ENCODE peak calls at places on chromosome 20, in seven cellular contexts. One of them, this sample, is unnamed.

GRCh38 chr20:46371656-46372055 is 34.8 kb downstream of the ELMO2 start:
- DNase-seq in osteoblast: peak; percentile 69
- DNase-seq in PC-3: no peak
- DNase-seq in CD4-positive, CD25-positive, alpha-beta regulatory T cell: no peak
- DNase-seq in fibroblast of pulmonary artery: no peak
- DNase-seq in body of pancreas: no peak
- DNase-seq in CD8-positive, alpha-beta memory T cell: no peak
- DNase-seq in this sample: no peak

GRCh38 chr20:16243470-16243869 is 329.8 kb downstream of the KIF16B start:
- DNase-seq in osteoblast: no peak
- DNase-seq in PC-3: no peak
- DNase-seq in CD4-positive, CD25-positive, alpha-beta regulatory T cell: no peak
- DNase-seq in fibroblast of pulmonary artery: no peak
- DNase-seq in body of pancreas: no peak
- DNase-seq in CD8-positive, alpha-beta memory T cell: no peak
- DNase-seq in this sample: no peak

GRCh38 chr20:57330998-57331397 is 1.4 kb downstream of the SPO11 start:
- DNase-seq in osteoblast: no peak
- DNase-seq in PC-3: no peak
- DNase-seq in CD4-positive, CD25-positive, alpha-beta regulatory T cell: no peak
- DNase-seq in fibroblast of pulmonary artery: peak; percentile 15
- DNase-seq in body of pancreas: no peak
- DNase-seq in CD8-positive, alpha-beta memory T cell: no peak
- DNase-seq in this sample: no peak

GRCh38 chr20:20085812-20086211 is 33.5 kb downstream of the CFAP61 start:
- DNase-seq in osteoblast: no peak
- DNase-seq in PC-3: no peak
- DNase-seq in CD4-positive, CD25-positive, alpha-beta regulatory T cell: no peak
- DNase-seq in fibroblast of pulmonary artery: no peak
- DNase-seq in body of pancreas: no peak
- DNase-seq in CD8-positive, alpha-beta memory T cell: no peak
- DNase-seq in this sample: no peak

GRCh38 chr20:51091564-51092195 is 68.8 kb upstream of the KCNG1 start:
- DNase-seq in osteoblast: no peak
- DNase-seq in PC-3: no peak
- DNase-seq in CD4-positive, CD25-positive, alpha-beta regulatory T cell: no peak
- DNase-seq in fibroblast of pulmonary artery: no peak
- DNase-seq in body of pancreas: no peak
- DNase-seq in CD8-positive, alpha-beta memory T cell: no peak
- DNase-seq in this sample: no peak

GRCh38 chr20:13180986-13181889 is 39.8 kb upstream of the ISM1 start:
- DNase-seq in osteoblast: no peak
- DNase-seq in PC-3: no peak
- DNase-seq in CD4-positive, CD25-positive, alpha-beta regulatory T cell: no peak
- DNase-seq in fibroblast of pulmonary artery: no peak
- DNase-seq in body of pancreas: no peak
- DNase-seq in CD8-positive, alpha-beta memory T cell: no peak
- DNase-seq in this sample: no peak

GRCh38 chr20:20373046-20373706 is 5.3 kb downstream of the INSM1 start:
- DNase-seq in osteoblast: peak; percentile 87
- DNase-seq in PC-3: peak; percentile 16
- DNase-seq in CD4-positive, CD25-positive, alpha-beta regulatory T cell: no peak
- DNase-seq in fibroblast of pulmonary artery: peak; percentile 12
- DNase-seq in body of pancreas: no peak
- DNase-seq in CD8-positive, alpha-beta memory T cell: no peak
- DNase-seq in this sample: no peak

GRCh38 chr20:50694379-50695143 is 3.2 kb upstream of the RIPOR3 start:
- DNase-seq in osteoblast: no peak
- DNase-seq in PC-3: peak; percentile 66
- DNase-seq in CD4-positive, CD25-positive, alpha-beta regulatory T cell: no peak
- DNase-seq in fibroblast of pulmonary artery: no peak
- DNase-seq in body of pancreas: no peak
- DNase-seq in CD8-positive, alpha-beta memory T cell: no peak
- DNase-seq in this sample: no peak

GRCh38 chr20:50193169-50193850 is 2.7 kb downstream of the CEBPB start:
- DNase-seq in osteoblast: peak; percentile 92
- DNase-seq in PC-3: peak; percentile 31
- DNase-seq in CD4-positive, CD25-positive, alpha-beta regulatory T cell: no peak
- DNase-seq in fibroblast of pulmonary artery: peak; percentile 48
- DNase-seq in body of pancreas: peak; percentile 59
- DNase-seq in CD8-positive, alpha-beta memory T cell: no peak
- DNase-seq in this sample: no peak

GRCh38 chr20:41424025-41424424 is 57.4 kb upstream of the EMILIN3 start:
- DNase-seq in osteoblast: no peak
- DNase-seq in PC-3: no peak
- DNase-seq in CD4-positive, CD25-positive, alpha-beta regulatory T cell: no peak
- DNase-seq in fibroblast of pulmonary artery: no peak
- DNase-seq in body of pancreas: no peak
- DNase-seq in CD8-positive, alpha-beta memory T cell: no peak
- DNase-seq in this sample: no peak

GRCh38 chr20:58693226-58694006 is 816 bp downstream of the NPEPL1 start:
- DNase-seq in osteoblast: peak; percentile 85
- DNase-seq in PC-3: peak; percentile 29
- DNase-seq in CD4-positive, CD25-positive, alpha-beta regulatory T cell: no peak
- DNase-seq in fibroblast of pulmonary artery: no peak
- DNase-seq in body of pancreas: peak; percentile 57
- DNase-seq in CD8-positive, alpha-beta memory T cell: peak; percentile 12
- DNase-seq in this sample: no peak

GRCh38 chr20:12030470-12030869 is 112.8 kb downstream of the BTBD3 start:
- DNase-seq in osteoblast: no peak
- DNase-seq in PC-3: no peak
- DNase-seq in CD4-positive, CD25-positive, alpha-beta regulatory T cell: no peak
- DNase-seq in fibroblast of pulmonary artery: no peak
- DNase-seq in body of pancreas: peak; percentile 16
- DNase-seq in CD8-positive, alpha-beta memory T cell: no peak
- DNase-seq in this sample: no peak

GRCh38 chr20:17725094-17725835 is 25.5 kb downstream of the BANF2 start:
- DNase-seq in osteoblast: no peak
- DNase-seq in PC-3: no peak
- DNase-seq in CD4-positive, CD25-positive, alpha-beta regulatory T cell: no peak
- DNase-seq in fibroblast of pulmonary artery: no peak
- DNase-seq in body of pancreas: peak; percentile 81
- DNase-seq in CD8-positive, alpha-beta memory T cell: no peak
- DNase-seq in this sample: no peak

DNA sequence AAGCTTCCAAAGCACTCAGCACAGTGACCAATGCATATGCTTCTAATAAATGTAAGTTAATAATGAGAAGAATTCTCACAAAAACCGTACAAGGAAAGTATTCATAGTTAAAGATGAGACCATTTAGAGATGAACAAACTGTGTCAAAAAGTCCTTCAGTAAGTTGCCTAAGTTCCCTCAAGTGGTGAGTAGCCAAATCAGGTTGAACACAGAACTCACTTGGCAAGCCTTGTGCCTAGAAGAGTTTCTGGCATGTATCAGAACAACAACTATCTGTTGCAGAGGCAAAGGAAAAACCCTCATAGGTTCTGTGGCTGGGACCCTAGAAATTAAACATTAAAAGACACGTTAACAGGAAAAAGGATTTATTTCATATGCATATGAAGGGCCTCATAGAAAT is 129.6 kb upstream of the DOK5 start:
- DNase-seq in osteoblast: peak; percentile 54
- DNase-seq in PC-3: no peak
- DNase-seq in CD4-positive, CD25-positive, alpha-beta regulatory T cell: no peak
- DNase-seq in fibroblast of pulmonary artery: peak; percentile 20
- DNase-seq in body of pancreas: no peak
- DNase-seq in CD8-positive, alpha-beta memory T cell: no peak
- DNase-seq in this sample: no peak
- H3K4me3 ChIP-seq in osteoblast: no peak overlapping the region
- H3K4me3 ChIP-seq in PC-3: no peak overlapping the region
- H3K4me3 ChIP-seq in CD4-positive, CD25-positive, alpha-beta regulatory T cell: no peak overlapping the region
- H3K4me3 ChIP-seq in fibroblast of pulmonary artery: no peak overlapping the region
- H3K4me3 ChIP-seq in body of pancreas: no peak overlapping the region
- H3K4me3 ChIP-seq in CD8-positive, alpha-beta memory T cell: no peak overlapping the region
- H3K4me3 ChIP-seq in this sample: no peak overlapping the region

GRCh38 chr20:31705191-31705590 is 17.5 kb downstream of the BCL2L1 start:
- DNase-seq in osteoblast: no peak
- DNase-seq in PC-3: no peak
- DNase-seq in CD4-positive, CD25-positive, alpha-beta regulatory T cell: no peak
- DNase-seq in fibroblast of pulmonary artery: no peak
- DNase-seq in body of pancreas: no peak
- DNase-seq in CD8-positive, alpha-beta memory T cell: no peak
- DNase-seq in this sample: no peak

GRCh38 chr20:31707994-31708744 is 14.5 kb downstream of the BCL2L1 start:
- DNase-seq in osteoblast: no peak
- DNase-seq in PC-3: peak; percentile 38
- DNase-seq in CD4-positive, CD25-positive, alpha-beta regulatory T cell: no peak
- DNase-seq in fibroblast of pulmonary artery: no peak
- DNase-seq in body of pancreas: peak; percentile 89
- DNase-seq in CD8-positive, alpha-beta memory T cell: no peak
- DNase-seq in this sample: no peak

GRCh38 chr20:31705598-31706597 is 16.8 kb downstream of the BCL2L1 start:
- DNase-seq in osteoblast: no peak
- DNase-seq in PC-3: peak; percentile 32
- DNase-seq in CD4-positive, CD25-positive, alpha-beta regulatory T cell: no peak
- DNase-seq in fibroblast of pulmonary artery: no peak
- DNase-seq in body of pancreas: no peak
- DNase-seq in CD8-positive, alpha-beta memory T cell: no peak
- DNase-seq in this sample: no peak

GRCh38 chr20:31707258-31707615 is 15.4 kb downstream of the BCL2L1 start:
- DNase-seq in osteoblast: no peak
- DNase-seq in PC-3: no peak
- DNase-seq in CD4-positive, CD25-positive, alpha-beta regulatory T cell: no peak
- DNase-seq in fibroblast of pulmonary artery: no peak
- DNase-seq in body of pancreas: no peak
- DNase-seq in CD8-positive, alpha-beta memory T cell: no peak
- DNase-seq in this sample: no peak

DNA sequence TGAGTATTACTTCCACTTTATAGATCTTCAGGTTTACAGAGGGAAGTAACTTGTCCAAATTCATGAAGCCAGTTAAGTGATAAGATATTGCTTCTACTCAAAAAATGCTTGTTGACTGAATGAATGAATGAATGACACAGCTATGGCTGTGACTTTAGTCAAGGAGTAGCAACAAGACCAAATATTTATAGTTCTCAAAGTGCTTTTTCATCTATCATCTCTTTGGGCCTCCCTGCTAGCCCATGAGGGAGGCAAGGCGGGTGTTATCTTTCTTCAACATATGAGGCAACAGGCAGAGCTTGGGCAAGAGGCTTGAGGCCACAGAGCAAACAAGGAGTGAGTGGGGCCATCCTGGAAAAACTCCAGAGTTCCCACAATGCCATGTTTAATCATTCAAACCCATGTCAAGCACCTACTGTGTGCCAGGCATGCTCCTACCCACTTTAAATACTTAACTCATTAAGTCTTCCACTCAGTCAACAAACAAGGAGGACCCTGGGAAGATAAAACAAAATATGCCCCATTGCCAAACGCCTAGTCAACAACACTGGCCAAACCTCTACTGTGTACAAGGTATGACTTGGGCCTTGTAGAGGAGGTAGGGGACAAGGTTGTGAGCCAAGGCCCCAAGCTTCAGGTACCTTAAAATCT is 15.9 kb downstream of the BCL2L1 start:
- DNase-seq in osteoblast: peak; percentile 68
- DNase-seq in PC-3: peak; percentile 14
- DNase-seq in CD4-positive, CD25-positive, alpha-beta regulatory T cell: no peak
- DNase-seq in fibroblast of pulmonary artery: peak; percentile 54
- DNase-seq in body of pancreas: no peak
- DNase-seq in CD8-positive, alpha-beta memory T cell: no peak
- DNase-seq in this sample: no peak
- H3K4me3 ChIP-seq in osteoblast: no peak overlapping the region
- H3K4me3 ChIP-seq in PC-3: no peak overlapping the region
- H3K4me3 ChIP-seq in CD4-positive, CD25-positive, alpha-beta regulatory T cell: no peak overlapping the region
- H3K4me3 ChIP-seq in fibroblast of pulmonary artery: no peak overlapping the region
- H3K4me3 ChIP-seq in body of pancreas: no peak overlapping the region
- H3K4me3 ChIP-seq in CD8-positive, alpha-beta memory T cell: no peak overlapping the region
- H3K4me3 ChIP-seq in this sample: no peak overlapping the region

DNA sequence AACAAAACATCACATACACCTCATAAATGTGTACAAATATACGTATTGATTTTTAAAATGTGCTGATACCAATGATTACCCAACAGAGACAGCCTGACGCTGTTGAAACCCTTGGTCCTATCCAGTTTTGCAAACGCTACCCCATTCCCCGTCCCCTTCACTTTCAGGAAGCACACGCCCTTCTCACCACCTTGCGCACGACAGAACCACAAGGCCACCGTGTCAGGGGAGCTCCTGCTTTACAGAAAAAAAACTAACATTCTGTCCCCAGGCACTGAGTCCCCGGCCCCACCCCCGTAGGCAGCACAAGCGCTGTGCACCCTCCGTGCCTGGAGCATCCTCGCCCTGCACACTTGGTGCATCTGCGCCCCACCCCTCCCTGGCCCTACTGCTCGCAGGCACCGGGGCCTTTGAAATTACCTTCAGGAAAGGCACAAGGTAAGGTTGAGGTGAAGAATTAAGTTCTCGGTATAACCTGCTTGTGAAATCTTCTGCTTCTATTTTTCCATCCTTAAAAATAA is 58.5 kb downstream of the TAF4 start:
- DNase-seq in osteoblast: no peak
- DNase-seq in PC-3: no peak
- DNase-seq in CD4-positive, CD25-positive, alpha-beta regulatory T cell: no peak
- DNase-seq in fibroblast of pulmonary artery: no peak
- DNase-seq in body of pancreas: no peak
- DNase-seq in CD8-positive, alpha-beta memory T cell: no peak
- DNase-seq in this sample: no peak
- H3K4me3 ChIP-seq in osteoblast: no peak overlapping the region
- H3K4me3 ChIP-seq in PC-3: no peak overlapping the region
- H3K4me3 ChIP-seq in CD4-positive, CD25-positive, alpha-beta regulatory T cell: no peak overlapping the region
- H3K4me3 ChIP-seq in fibroblast of pulmonary artery: no peak overlapping the region
- H3K4me3 ChIP-seq in body of pancreas: no peak overlapping the region
- H3K4me3 ChIP-seq in CD8-positive, alpha-beta memory T cell: no peak overlapping the region
- H3K4me3 ChIP-seq in this sample: no peak overlapping the region

GRCh38 chr20:36688630-36689029 is 42.6 kb upstream of the SLA2 start:
- DNase-seq in osteoblast: no peak
- DNase-seq in PC-3: no peak
- DNase-seq in CD4-positive, CD25-positive, alpha-beta regulatory T cell: no peak
- DNase-seq in fibroblast of pulmonary artery: no peak
- DNase-seq in body of pancreas: no peak
- DNase-seq in CD8-positive, alpha-beta memory T cell: no peak
- DNase-seq in this sample: no peak

GRCh38 chr20:36684747-36685146 is 38.8 kb upstream of the SLA2 start:
- DNase-seq in osteoblast: no peak
- DNase-seq in PC-3: no peak
- DNase-seq in CD4-positive, CD25-positive, alpha-beta regulatory T cell: no peak
- DNase-seq in fibroblast of pulmonary artery: no peak
- DNase-seq in body of pancreas: no peak
- DNase-seq in CD8-positive, alpha-beta memory T cell: no peak
- DNase-seq in this sample: no peak

GRCh38 chr20:36687850-36688249 is 41.9 kb upstream of the SLA2 start:
- DNase-seq in osteoblast: no peak
- DNase-seq in PC-3: no peak
- DNase-seq in CD4-positive, CD25-positive, alpha-beta regulatory T cell: no peak
- DNase-seq in fibroblast of pulmonary artery: no peak
- DNase-seq in body of pancreas: no peak
- DNase-seq in CD8-positive, alpha-beta memory T cell: no peak
- DNase-seq in this sample: no peak

GRCh38 chr20:36686504-36686903 is 40.5 kb upstream of the SLA2 start:
- DNase-seq in osteoblast: no peak
- DNase-seq in PC-3: no peak
- DNase-seq in CD4-positive, CD25-positive, alpha-beta regulatory T cell: no peak
- DNase-seq in fibroblast of pulmonary artery: no peak
- DNase-seq in body of pancreas: no peak
- DNase-seq in CD8-positive, alpha-beta memory T cell: no peak
- DNase-seq in this sample: no peak

DNA sequence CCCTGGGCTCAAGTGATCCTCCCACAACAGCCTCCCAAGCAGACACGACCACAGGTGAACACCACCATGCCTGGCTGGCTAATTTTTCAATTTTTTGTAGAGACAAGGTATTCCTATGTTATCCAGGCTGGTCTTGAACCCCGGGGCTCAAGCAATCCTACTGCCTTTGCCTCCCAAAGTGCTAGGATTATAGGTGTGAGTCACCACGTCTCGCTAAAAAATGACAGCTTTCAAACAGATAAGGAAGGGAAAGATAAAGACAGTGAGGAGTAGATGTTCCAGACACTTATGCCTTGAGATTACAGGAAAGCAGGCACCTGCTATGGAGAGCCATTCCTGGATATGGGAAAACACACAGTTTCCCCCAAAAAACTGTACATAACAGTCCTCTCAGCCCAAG is 40.9 kb upstream of the SLA2 start:
- DNase-seq in osteoblast: no peak
- DNase-seq in PC-3: no peak
- DNase-seq in CD4-positive, CD25-positive, alpha-beta regulatory T cell: no peak
- DNase-seq in fibroblast of pulmonary artery: no peak
- DNase-seq in body of pancreas: no peak
- DNase-seq in CD8-positive, alpha-beta memory T cell: no peak
- DNase-seq in this sample: no peak
- H3K4me3 ChIP-seq in osteoblast: no peak overlapping the region
- H3K4me3 ChIP-seq in PC-3: no peak overlapping the region
- H3K4me3 ChIP-seq in CD4-positive, CD25-positive, alpha-beta regulatory T cell: no peak overlapping the region
- H3K4me3 ChIP-seq in fibroblast of pulmonary artery: no peak overlapping the region
- H3K4me3 ChIP-seq in body of pancreas: no peak overlapping the region
- H3K4me3 ChIP-seq in CD8-positive, alpha-beta memory T cell: no peak overlapping the region
- H3K4me3 ChIP-seq in this sample: no peak overlapping the region